ENCODE peak calls at places on chromosomes 13 and 19, in six cellular contexts. G is esophagus muscularis mucosa, K is tibial nerve, R is ovary, S is H1, V is A549. E is an unnamed sample.

GRCh38 chr13:99067160-99067985 is 89.5 kb upstream of the DOCK9 start:
- DNase-seq in G (no peak), K (no peak), R (no peak), S (no peak), V (peak), E (no peak)

GRCh38 chr13:60411464-60411863 is 14.4 kb downstream of the TDRD3 start:
- DNase-seq in G (no peak), K (no peak), R (no peak), S (no peak), V (no peak), E (no peak)

GRCh38 chr13:41075034-41075433 is 13.7 kb downstream of the WBP4 start:
- DNase-seq in G (no peak), K (peak), R (no peak), S (no peak), V (peak), E (no peak)

GRCh38 chr19:6319376-6319775 is 14.0 kb downstream of the ACER1 start:
- DNase-seq in G (no peak), K (no peak), R (no peak), S (no peak), V (no peak), E (no peak)

GRCh38 chr13:94233401-94233800 is 246.1 kb downstream of the DCT start:
- DNase-seq in G (no peak), K (peak), R (no peak), S (no peak), V (peak), E (no peak)

GRCh38 chr13:99034333-99035085 is 56.6 kb upstream of the DOCK9 start:
- DNase-seq in G (no peak), K (no peak), R (no peak), S (no peak), V (no peak), E (no peak)

GRCh38 chr13:35699805-35700204 is 223.3 kb upstream of the MAB21L1 start:
- DNase-seq in G (no peak), K (peak), R (peak), S (no peak), V (no peak), E (peak)

GRCh38 chr19:37014456-37014855 is 63.8 kb upstream of the ZNF420 start:
- DNase-seq in G (no peak), K (no peak), R (no peak), S (no peak), V (no peak), E (no peak)

GRCh38 chr13:52713894-52714293 is 25.7 kb downstream of the CNMD start:
- DNase-seq in G (no peak), K (peak), R (no peak), S (no peak), V (no peak), E (peak)

GRCh38 chr13:56039992-56040391 is 1100.7 kb upstream of the PRR20A start:
- DNase-seq in G (no peak), K (no peak), R (no peak), S (no peak), V (no peak), E (no peak)

GRCh38 chr19:12544401-12544876 is 6.8 kb downstream of the ZNF564 start:
- DNase-seq in G (no peak), K (no peak), R (no peak), S (no peak), V (no peak), E (no peak)

GRCh38 chr19:12543855-12544254 is 7.4 kb downstream of the ZNF564 start:
- DNase-seq in G (no peak), K (no peak), R (no peak), S (no peak), V (no peak), E (no peak)

GRCh38 chr19:12546068-12546467 is 5.2 kb downstream of the ZNF564 start:
- DNase-seq in G (no peak), K (no peak), R (no peak), S (no peak), V (no peak), E (no peak)

GRCh38 chr19:12546903-12547302 is 4.4 kb downstream of the ZNF564 start:
- DNase-seq in G (no peak), K (no peak), R (no peak), S (no peak), V (no peak), E (no peak)

GRCh38 chr19:12545267-12545666 is 6.0 kb downstream of the ZNF564 start:
- DNase-seq in G (no peak), K (no peak), R (no peak), S (no peak), V (no peak), E (no peak)
- TF ChIP-seq EP300 in G (no peak), K (no peak), R (no peak), S (no peak), V (no peak), E (no peak)

GRCh38 chr19:1974381-1975066 is 33.6 kb downstream of the CSNK1G2 start:
- DNase-seq in G (no peak), K (no peak), R (no peak), S (no peak), V (no peak), E (no peak)
- H3K4me3 ChIP-seq in G (no peak), K (no peak), R (no peak), S (no peak), V (no peak), E (no peak)

GRCh38 chr19:13774217-13775191 is at the start of gene C19orf53:
- DNase-seq in G (peak), K (peak), R (peak), S (no peak), V (peak), E (peak)
- TF ChIP-seq POLR2A in G (peak), K (peak), R (peak), S (peak), V (peak), E (peak)

DNA sequence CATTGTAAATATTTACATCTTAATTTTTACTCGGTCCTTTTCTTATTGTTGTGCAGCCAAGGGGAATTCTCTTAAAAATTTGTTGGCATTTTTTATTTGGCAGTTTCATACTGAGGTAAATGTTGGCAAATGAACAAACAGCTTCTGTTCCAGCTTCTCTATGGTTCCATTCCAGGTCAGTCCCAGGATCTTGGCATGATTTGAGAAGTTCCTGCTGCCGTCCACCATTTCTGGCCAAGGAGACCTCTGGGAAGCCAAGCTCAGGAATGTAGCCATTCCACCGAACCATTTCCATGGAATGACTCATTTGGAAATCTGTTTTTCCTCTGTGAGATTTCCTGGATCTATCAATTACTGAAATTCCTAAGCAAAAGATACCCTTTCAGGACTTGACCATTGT is 43.9 kb downstream of the SLC10A2 start:
- DNase-seq in G (no peak), K (no peak), R (no peak), S (no peak), V (no peak), E (no peak)
- TF ChIP-seq EP300 in G (no peak), K (no peak), R (no peak), S (no peak), V (no peak), E (no peak)

GRCh38 chr19:32522967-32523366 is 58.0 kb upstream of the PDCD5 start:
- DNase-seq in G (peak), K (no peak), R (no peak), S (no peak), V (no peak), E (no peak)

GRCh38 chr19:32519023-32519422 is 62.0 kb upstream of the PDCD5 start:
- DNase-seq in G (peak), K (no peak), R (no peak), S (no peak), V (no peak), E (no peak)
- H3K4me3 ChIP-seq in G (no peak), K (no peak), R (no peak), S (no peak), V (no peak), E (no peak)

GRCh38 chr19:3701200-3701599 is 932 bp upstream of the PIP5K1C start:
- DNase-seq in G (no peak), K (no peak), R (no peak), S (no peak), V (no peak), E (no peak)

GRCh38 chr19:3698386-3698950 is 1.8 kb downstream of the PIP5K1C start:
- DNase-seq in G (no peak), K (no peak), R (no peak), S (no peak), V (no peak), E (no peak)

GRCh38 chr19:3699741-3700241 is 477 bp downstream of the PIP5K1C start:
- DNase-seq in G (no peak), K (no peak), R (no peak), S (no peak), V (no peak), E (no peak)

GRCh38 chr19:3699071-3699740 is 1.1 kb downstream of the PIP5K1C start:
- DNase-seq in G (no peak), K (peak), R (no peak), S (no peak), V (no peak), E (peak)

DNA sequence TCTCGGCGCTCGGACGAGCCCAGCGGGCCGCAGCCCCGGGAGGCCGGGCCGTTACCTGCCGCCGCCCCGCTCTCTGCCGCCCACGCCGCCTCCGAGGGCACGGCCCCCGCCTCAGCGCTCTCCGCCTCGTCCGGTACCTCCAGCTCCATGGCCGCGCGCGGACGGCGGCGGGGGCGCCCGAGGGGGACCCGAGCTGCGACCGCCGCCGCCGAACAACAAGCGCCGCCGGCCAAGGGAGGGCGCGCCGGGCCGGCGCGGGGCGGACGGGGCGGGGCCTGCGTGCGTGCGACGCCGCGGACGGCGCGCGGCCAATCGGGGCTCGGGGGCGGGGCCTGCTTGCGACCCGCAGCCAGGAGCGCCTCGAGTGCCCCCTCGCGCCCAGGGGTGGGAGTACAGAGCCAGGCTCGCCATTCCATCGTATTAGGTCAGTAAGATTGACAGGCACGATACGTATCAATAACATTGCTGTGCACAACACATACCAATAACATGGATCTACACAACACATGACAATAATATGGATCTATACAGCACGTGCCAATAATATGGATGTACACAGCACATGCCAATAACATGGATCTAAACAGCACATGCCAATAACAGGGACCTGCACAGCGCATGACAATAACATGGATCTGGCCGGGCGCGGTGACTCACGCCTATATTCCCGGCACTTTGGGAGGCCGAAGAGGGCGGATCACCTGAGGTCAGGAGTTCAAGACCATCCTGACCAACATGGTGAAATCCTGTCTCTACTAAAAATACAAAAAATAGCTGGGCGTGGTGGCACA is at the start of gene PIP5K1C:
- DNase-seq in G (peak), K (peak), R (peak), S (no peak), V (peak), E (peak)
- TF ChIP-seq POLR2A in G (no peak), K (peak), R (peak), S (no peak), V (peak), E (no peak)

GRCh38 chr19:40751065-40751923 is at the start of gene SNRPA:
- DNase-seq in G (peak), K (peak), R (peak), S (peak), V (peak), E (peak)

GRCh38 chr19:40750035-40750284 is 317 bp downstream of the ACTMAP start:
- DNase-seq in G (no peak), K (no peak), R (no peak), S (no peak), V (no peak), E (no peak)

GRCh38 chr19:40754611-40755247 is 3.7 kb downstream of the SNRPA start:
- DNase-seq in G (no peak), K (no peak), R (no peak), S (no peak), V (peak), E (peak)

GRCh38 chr19:40747536-40747935 is 2.7 kb downstream of the ACTMAP start:
- DNase-seq in G (no peak), K (no peak), R (no peak), S (no peak), V (no peak), E (no peak)

DNA sequence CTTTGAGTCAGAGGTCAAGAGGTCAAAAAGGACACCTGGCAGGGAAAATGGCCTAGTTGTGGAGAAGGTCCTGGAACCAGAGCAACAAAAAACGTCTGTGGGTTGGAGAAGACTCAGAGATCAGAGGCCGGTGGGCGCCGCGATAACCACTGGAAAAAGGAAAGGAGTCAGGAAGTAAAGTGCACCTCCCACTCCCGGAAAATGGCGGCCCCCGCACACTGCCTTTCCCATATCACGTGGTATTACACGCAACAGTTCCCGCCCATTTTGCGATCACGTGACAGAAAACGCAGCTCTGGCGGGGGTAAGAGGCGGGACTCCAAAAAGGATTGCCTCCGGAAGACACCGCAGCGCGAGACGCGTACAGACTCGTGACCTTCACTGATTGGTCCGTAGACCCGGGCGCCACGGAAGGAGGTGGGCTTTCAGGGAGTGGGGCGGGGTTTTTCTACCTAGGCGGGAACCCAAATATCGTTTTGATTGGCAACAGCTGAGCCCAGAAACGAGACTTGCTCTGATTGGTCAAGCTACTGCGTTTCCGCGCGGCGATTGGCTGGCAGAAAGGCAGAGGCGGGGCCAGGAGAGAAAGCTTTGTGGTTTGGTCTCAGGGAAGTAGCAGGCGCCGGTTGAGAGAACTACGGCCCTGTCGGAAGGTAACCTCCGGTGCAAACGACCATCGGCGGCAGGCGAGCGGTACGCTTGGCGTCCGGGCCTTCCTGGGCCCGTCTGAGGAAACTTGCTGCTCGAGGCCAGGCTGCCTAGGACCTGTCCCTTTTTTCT is at the start of gene ACTMAP:
- DNase-seq in G (peak), K (peak), R (peak), S (peak), V (peak), E (peak)
- TF ChIP-seq EP300 in G (no peak), K (peak), R (peak), S (no peak), V (no peak), E (no peak)